ENCODE peak calls at places on chromosomes 2 and 18, in four cellular contexts. One of them, this sample, is unnamed.

GRCh38 chr18:79374408-79375171 is 21.1 kb upstream of the NFATC1 start:
- DNase-seq in EL: no peak
- DNase-seq in stimulated activated CD8-positive, alpha-beta memory T cell treated with anti-CD3 and anti-CD28 coated beads, Interleukin-7, amount 100 ng/mL, for 1 hour: no peak
- DNase-seq in GM12891: peak; percentile 64
- DNase-seq in this sample: peak; percentile 51

GRCh38 chr2:127231130-127231865 is 11.2 kb upstream of the CYP27C1 start:
- DNase-seq in EL: no peak
- DNase-seq in stimulated activated CD8-positive, alpha-beta memory T cell treated with anti-CD3 and anti-CD28 coated beads, Interleukin-7, amount 100 ng/mL, for 1 hour: no peak
- DNase-seq in GM12891: no peak
- DNase-seq in this sample: no peak

GRCh38 chr2:85796549-85797262 is 42.9 kb downstream of the ATOH8 start:
- DNase-seq in EL: peak; percentile 36
- DNase-seq in stimulated activated CD8-positive, alpha-beta memory T cell treated with anti-CD3 and anti-CD28 coated beads, Interleukin-7, amount 100 ng/mL, for 1 hour: no peak
- DNase-seq in GM12891: no peak
- DNase-seq in this sample: no peak

GRCh38 chr2:196702641-196703040 is 63.1 kb downstream of the CCDC150 start:
- DNase-seq in EL: peak; percentile 63
- DNase-seq in stimulated activated CD8-positive, alpha-beta memory T cell treated with anti-CD3 and anti-CD28 coated beads, Interleukin-7, amount 100 ng/mL, for 1 hour: no peak
- DNase-seq in GM12891: no peak
- DNase-seq in this sample: no peak

GRCh38 chr18:50559750-50560680 is at the start of gene MAPK4:
- DNase-seq in EL: no peak
- DNase-seq in stimulated activated CD8-positive, alpha-beta memory T cell treated with anti-CD3 and anti-CD28 coated beads, Interleukin-7, amount 100 ng/mL, for 1 hour: no peak
- DNase-seq in GM12891: peak; percentile 32
- DNase-seq in this sample: peak; percentile 9

GRCh38 chr18:12338382-12338781 is 30.3 kb downstream of the TUBB6 start:
- DNase-seq in EL: no peak
- DNase-seq in stimulated activated CD8-positive, alpha-beta memory T cell treated with anti-CD3 and anti-CD28 coated beads, Interleukin-7, amount 100 ng/mL, for 1 hour: no peak
- DNase-seq in GM12891: no peak
- DNase-seq in this sample: no peak

GRCh38 chr2:217827430-217828201 is 175.2 kb downstream of the TNS1 start:
- DNase-seq in EL: no peak
- DNase-seq in stimulated activated CD8-positive, alpha-beta memory T cell treated with anti-CD3 and anti-CD28 coated beads, Interleukin-7, amount 100 ng/mL, for 1 hour: no peak
- DNase-seq in GM12891: no peak
- DNase-seq in this sample: no peak

GRCh38 chr2:105746177-105747080 is 1.7 kb downstream of the NCK2 start:
- DNase-seq in EL: no peak
- DNase-seq in stimulated activated CD8-positive, alpha-beta memory T cell treated with anti-CD3 and anti-CD28 coated beads, Interleukin-7, amount 100 ng/mL, for 1 hour: peak; percentile 50
- DNase-seq in GM12891: peak; percentile 56
- DNase-seq in this sample: peak; percentile 43

GRCh38 chr2:105802587-105802986 is 57.9 kb downstream of the NCK2 start:
- DNase-seq in EL: no peak
- DNase-seq in stimulated activated CD8-positive, alpha-beta memory T cell treated with anti-CD3 and anti-CD28 coated beads, Interleukin-7, amount 100 ng/mL, for 1 hour: no peak
- DNase-seq in GM12891: no peak
- DNase-seq in this sample: peak; percentile 44

GRCh38 chr2:204665244-204665643 is 120.0 kb downstream of the PARD3B start:
- DNase-seq in EL: peak; percentile 91
- DNase-seq in stimulated activated CD8-positive, alpha-beta memory T cell treated with anti-CD3 and anti-CD28 coated beads, Interleukin-7, amount 100 ng/mL, for 1 hour: no peak
- DNase-seq in GM12891: no peak
- DNase-seq in this sample: no peak

GRCh38 chr2:218003994-218004419 is 1.2 kb upstream of the TNS1 start:
- DNase-seq in EL: peak; percentile 89
- DNase-seq in stimulated activated CD8-positive, alpha-beta memory T cell treated with anti-CD3 and anti-CD28 coated beads, Interleukin-7, amount 100 ng/mL, for 1 hour: no peak
- DNase-seq in GM12891: no peak
- DNase-seq in this sample: no peak

GRCh38 chr2:68997401-68997800 is 15.6 kb upstream of the ANTXR1 start:
- DNase-seq in EL: no peak
- DNase-seq in stimulated activated CD8-positive, alpha-beta memory T cell treated with anti-CD3 and anti-CD28 coated beads, Interleukin-7, amount 100 ng/mL, for 1 hour: no peak
- DNase-seq in GM12891: no peak
- DNase-seq in this sample: no peak

GRCh38 chr18:46475367-46475752 is 181.7 kb downstream of the LOXHD1 start:
- DNase-seq in EL: no peak
- DNase-seq in stimulated activated CD8-positive, alpha-beta memory T cell treated with anti-CD3 and anti-CD28 coated beads, Interleukin-7, amount 100 ng/mL, for 1 hour: no peak
- DNase-seq in GM12891: no peak
- DNase-seq in this sample: no peak

GRCh38 chr2:102149644-102150455 is 7.3 kb downstream of the IL1R1 start:
- DNase-seq in EL: no peak
- DNase-seq in stimulated activated CD8-positive, alpha-beta memory T cell treated with anti-CD3 and anti-CD28 coated beads, Interleukin-7, amount 100 ng/mL, for 1 hour: no peak
- DNase-seq in GM12891: no peak
- DNase-seq in this sample: no peak

GRCh38 chr2:232974431-232974830 is 38.6 kb downstream of the NGEF start:
- DNase-seq in EL: no peak
- DNase-seq in stimulated activated CD8-positive, alpha-beta memory T cell treated with anti-CD3 and anti-CD28 coated beads, Interleukin-7, amount 100 ng/mL, for 1 hour: no peak
- DNase-seq in GM12891: no peak
- DNase-seq in this sample: no peak

GRCh38 chr2:197293252-197294007 is 17.1 kb downstream of the ANKRD44 start:
- DNase-seq in EL: no peak
- DNase-seq in stimulated activated CD8-positive, alpha-beta memory T cell treated with anti-CD3 and anti-CD28 coated beads, Interleukin-7, amount 100 ng/mL, for 1 hour: no peak
- DNase-seq in GM12891: no peak
- DNase-seq in this sample: no peak

GRCh38 chr18:45522371-45522770 is 92.9 kb upstream of the SLC14A2 start:
- DNase-seq in EL: peak; percentile 24
- DNase-seq in stimulated activated CD8-positive, alpha-beta memory T cell treated with anti-CD3 and anti-CD28 coated beads, Interleukin-7, amount 100 ng/mL, for 1 hour: no peak
- DNase-seq in GM12891: no peak
- DNase-seq in this sample: no peak

GRCh38 chr18:56315363-56315762 is 323.0 kb downstream of the TXNL1 start:
- DNase-seq in EL: peak; percentile 52
- DNase-seq in stimulated activated CD8-positive, alpha-beta memory T cell treated with anti-CD3 and anti-CD28 coated beads, Interleukin-7, amount 100 ng/mL, for 1 hour: no peak
- DNase-seq in GM12891: no peak
- DNase-seq in this sample: no peak

GRCh38 chr18:74040008-74040407 is 107.6 kb downstream of the FBXO15 start:
- DNase-seq in EL: no peak
- DNase-seq in stimulated activated CD8-positive, alpha-beta memory T cell treated with anti-CD3 and anti-CD28 coated beads, Interleukin-7, amount 100 ng/mL, for 1 hour: no peak
- DNase-seq in GM12891: no peak
- DNase-seq in this sample: no peak

GRCh38 chr2:43324589-43325447 is 98.4 kb upstream of the ZFP36L2 start:
- DNase-seq in EL: no peak
- DNase-seq in stimulated activated CD8-positive, alpha-beta memory T cell treated with anti-CD3 and anti-CD28 coated beads, Interleukin-7, amount 100 ng/mL, for 1 hour: no peak
- DNase-seq in GM12891: no peak
- DNase-seq in this sample: no peak

This sample was measured in memory B cell.